ENCODE peak calls at places on chromosomes 11 and 22, in seven cellular contexts. Z, E, D, L, C, K and G are unnamed samples.

GRCh38 chr22:20774882-20775281 is 969 bp downstream of the SERPIND1 start:
- DNase-seq in Z (no peak), C (no peak), K (no peak), E (no peak), D (no peak), L (no peak), G (no peak)

GRCh38 chr11:68043029-68043348 is 4.2 kb downstream of the TCIRG1 start:
- DNase-seq in L (no peak), Z (no peak), K (peak), D (no peak), E (no peak), C (no peak), G (no peak)

GRCh38 chr22:35218079-35218478 is 39.2 kb upstream of the HMGXB4 start:
- DNase-seq in D (no peak), K (no peak), Z (no peak), C (no peak), E (no peak), L (no peak), G (no peak)

GRCh38 chr11:6548641-6549040 is 51.6 kb downstream of the DNHD1 start:
- DNase-seq in K (no peak), D (no peak), C (no peak), L (no peak), E (no peak), Z (no peak), G (no peak)

GRCh38 chr11:93113824-93114223 is 84.0 kb downstream of the SLC36A4 start:
- DNase-seq in E (no peak), Z (no peak), L (no peak), C (no peak), K (no peak), D (no peak), G (no peak)

GRCh38 chr11:111796696-111797095 is 30.5 kb upstream of the PPP2R1B start:
- DNase-seq in D (no peak), C (no peak), L (no peak), K (no peak), Z (no peak), E (no peak), G (peak)

GRCh38 chr11:34379081-34379480 is 21.3 kb upstream of the ABTB2 start:
- DNase-seq in C (no peak), K (no peak), L (no peak), D (no peak), E (no peak), Z (no peak), G (no peak)

GRCh38 chr11:113554531-113554930 is 79.3 kb upstream of the DRD2 start:
- DNase-seq in K (no peak), Z (no peak), E (no peak), D (no peak), C (no peak), L (no peak), G (no peak)

GRCh38 chr22:49103314-49104052 is 724.2 kb downstream of the BRD1 start:
- DNase-seq in D (no peak), K (no peak), E (no peak), L (no peak), Z (no peak), C (peak), G (no peak)

GRCh38 chr11:78228467-78228866 is 39.7 kb downstream of the USP35 start:
- DNase-seq in K (peak), E (no peak), Z (peak), D (no peak), L (peak), C (no peak), G (peak)

GRCh38 chr11:34168642-34169051 is 63.2 kb downstream of the NAT10 start:
- DNase-seq in L (no peak), Z (no peak), E (peak), D (no peak), C (no peak), K (no peak), G (no peak)

GRCh38 chr11:15720460-15720859 is 605.7 kb downstream of the INSC start:
- DNase-seq in L (no peak), K (no peak), E (no peak), D (no peak), C (no peak), Z (no peak), G (no peak)

GRCh38 chr11:2825886-2826678 is 59.5 kb downstream of the CDKN1C start:
- DNase-seq in E (peak), L (no peak), D (peak), C (peak), Z (peak), K (peak), G (no peak)

GRCh38 chr11:5808500-5809121 is at the start of gene OR52N2:
- DNase-seq in L (peak), E (peak), Z (no peak), K (peak), C (peak), D (peak), G (peak)

GRCh38 chr11:83819936-83820549 is 533.9 kb upstream of the CCDC90B start:
- DNase-seq in C (no peak), Z (no peak), K (no peak), L (peak), D (peak), E (peak), G (peak)

GRCh38 chr11:69044111-69045013 is 4.4 kb upstream of the TPCN2 start:
- DNase-seq in Z (no peak), C (peak), L (peak), E (peak), K (peak), D (peak), G (peak)

GRCh38 chr11:70420008-70420464 is 21.7 kb downstream of the CTTN start:
- DNase-seq in L (no peak), D (no peak), C (peak), Z (no peak), K (no peak), E (no peak), G (peak)

GRCh38 chr11:75214411-75214821 is 26.2 kb upstream of the TPBGL start:
- DNase-seq in Z (no peak), K (peak), C (peak), E (peak), D (peak), L (peak), G (peak)

GRCh38 chr11:105582497-105582896 is 27.4 kb upstream of the GRIA4 start:
- DNase-seq in C (no peak), K (no peak), L (no peak), D (no peak), Z (no peak), E (no peak), G (no peak)

GRCh38 chr11:85947431-85948272 is 92.5 kb downstream of the CCDC83 start:
- DNase-seq in C (no peak), K (peak), L (peak), D (no peak), E (peak), Z (no peak), G (no peak)

GRCh38 chr22:29095459-29095858 is 22.6 kb downstream of the KREMEN1 start:
- DNase-seq in L (no peak), C (no peak), E (no peak), K (no peak), D (no peak), Z (no peak), G (no peak)

GRCh38 chr22:41782316-41782715 is 18.2 kb upstream of the CCDC134 start:
- DNase-seq in C (no peak), E (no peak), Z (no peak), K (no peak), L (no peak), D (no peak), G (no peak)

GRCh38 chr11:85768473-85769146 is 42.3 kb downstream of the SYTL2 start:
- DNase-seq in K (no peak), C (no peak), E (no peak), D (no peak), Z (no peak), L (no peak), G (no peak)

GRCh38 chr22:50270302-50271010 is at the start of gene MAPK11:
- DNase-seq in K (peak), E (peak), L (peak), Z (no peak), D (peak), C (peak), G (peak)

GRCh38 chr11:36292311-36292722 is 3.1 kb upstream of the COMMD9 start:
- DNase-seq in C (no peak), L (peak), Z (no peak), E (no peak), K (peak), D (no peak), G (peak)

GRCh38 chr11:8964324-8965320 is at the start of gene TMEM9B:
- DNase-seq in L (peak), C (peak), E (peak), Z (peak), D (peak), K (peak), G (peak)
- TF ChIP-seq POLR2A in L (peak), C (peak), E (peak), Z (peak), D (peak), K (peak), G (peak)

GRCh38 chr11:65434667-65435179 is 12.1 kb downstream of the NEAT1 start:
- DNase-seq in C (no peak), E (no peak), Z (peak), L (peak), K (no peak), D (no peak), G (no peak)
- TF ChIP-seq POLR2A in C (no peak), E (no peak), Z (no peak), L (no peak), K (no peak), D (no peak), G (peak)

GRCh38 chr11:9568854-9569587 is 4.4 kb upstream of the WEE1 start:
- DNase-seq in L (peak), Z (no peak), K (peak), E (peak), D (peak), C (peak), G (peak)
- TF ChIP-seq POLR2A in L (no peak), Z (no peak), K (no peak), E (peak), D (peak), C (peak), G (no peak)

DNA sequence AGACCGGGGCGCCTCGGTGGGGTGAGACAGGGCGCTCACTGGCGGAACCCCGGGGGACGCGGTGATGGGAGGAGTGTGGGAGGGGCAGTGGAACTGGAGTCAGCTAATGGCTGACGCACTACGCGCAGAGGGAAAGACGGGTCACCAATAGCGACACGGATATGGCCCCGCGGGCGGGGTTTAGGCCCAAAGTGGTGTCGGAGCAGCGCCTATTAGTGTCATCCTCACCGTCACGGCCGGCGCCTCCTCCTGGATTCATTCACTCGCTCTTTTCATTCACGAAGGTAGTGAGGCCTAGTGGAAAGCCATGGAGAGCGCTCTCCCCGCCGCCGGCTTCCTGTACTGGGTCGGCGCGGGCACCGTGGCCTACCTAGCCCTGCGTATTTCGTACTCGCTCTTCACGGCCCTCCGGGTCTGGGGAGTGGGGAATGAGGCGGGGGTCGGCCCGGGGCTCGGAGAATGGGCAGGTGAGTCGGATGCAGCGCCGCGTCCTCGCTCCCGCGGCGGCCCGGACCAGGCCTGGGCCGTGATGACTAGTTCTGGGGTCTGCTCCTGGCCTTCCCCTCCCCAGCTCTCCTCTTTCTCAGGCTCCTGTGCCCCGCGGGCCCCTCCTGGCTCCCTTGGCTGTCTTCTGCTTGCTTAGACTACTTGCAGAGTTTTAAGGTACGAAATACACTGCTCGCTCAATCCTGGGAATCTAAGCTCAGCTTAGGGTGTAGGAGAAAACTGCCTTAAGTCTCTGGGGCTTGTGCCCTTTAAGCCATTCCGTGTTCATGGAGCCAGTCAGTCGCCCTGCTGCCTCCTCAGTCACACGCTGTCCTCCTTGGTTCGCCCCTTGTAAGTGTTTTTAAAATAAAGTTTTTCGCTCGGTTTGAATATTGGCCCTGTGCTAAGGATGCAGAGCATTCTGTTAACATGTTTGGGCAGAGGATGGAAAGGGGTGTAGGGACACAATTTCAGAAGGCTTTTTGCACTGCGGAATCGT is at the start of gene HSD17B12:
- DNase-seq in C (peak), K (peak), D (peak), E (peak), Z (peak), L (peak), G (peak)
- TF ChIP-seq POLR2A in C (peak), K (peak), D (peak), E (peak), Z (peak), L (peak), G (peak)

GRCh38 chr22:46053563-46054090 is 76.7 kb upstream of the WNT7B start:
- DNase-seq in K (no peak), Z (no peak), L (no peak), E (peak), D (peak), C (peak), G (peak)
- TF ChIP-seq POLR2A in K (peak), Z (no peak), L (peak), E (no peak), D (no peak), C (no peak), G (peak)

GRCh38 chr11:504994-505344 is 2.1 kb downstream of the RNH1 start:
- DNase-seq in Z (no peak), C (no peak), D (no peak), L (no peak), E (no peak), K (no peak), G (no peak)

GRCh38 chr11:507727-508515 is 879 bp upstream of the RNH1 start:
- DNase-seq in L (no peak), C (peak), Z (no peak), K (no peak), D (no peak), E (peak), G (no peak)

GRCh38 chr11:504053-504993 is 2.7 kb downstream of the RNH1 start:
- DNase-seq in E (peak), D (no peak), K (no peak), C (peak), L (no peak), Z (no peak), G (peak)

GRCh38 chr11:506950-507726 is at the start of gene RNH1:
- DNase-seq in L (peak), E (peak), K (peak), D (peak), C (peak), Z (peak), G (peak)

GRCh38 chr11:506238-506949 is 648 bp downstream of the RNH1 start:
- DNase-seq in E (peak), L (peak), K (peak), Z (peak), C (peak), D (peak), G (peak)
- TF ChIP-seq POLR2A in E (peak), L (no peak), K (peak), Z (no peak), C (peak), D (peak), G (peak)